ENCODE peak calls at places on chromosomes 4 and X, in six cellular contexts. F, G, P, E, C and R are unnamed samples.

GRCh38 chr4:84971319-84971932 is 4.9 kb upstream of the WDFY3 start:
- DNase-seq in F (peak), G (peak), P (peak), E (no peak), C (no peak), R (no peak)

GRCh38 chr4:7128651-7129050 is 60.8 kb upstream of the GRPEL1 start:
- DNase-seq in F (no peak), G (no peak), P (no peak), E (no peak), C (no peak), R (no peak)

GRCh38 chr4:15410750-15411149 is 17.1 kb upstream of the C1QTNF7 start:
- DNase-seq in F (no peak), G (peak), P (no peak), E (no peak), C (no peak), R (no peak)

GRCh38 chrX:19776753-19777152 is 110.6 kb downstream of the SH3KBP1 start:
- DNase-seq in F (no peak), G (no peak), P (no peak), E (no peak), C (no peak), R (no peak)

GRCh38 chr4:141486375-141486997 is 149.9 kb upstream of the IL15 start:
- DNase-seq in F (no peak), G (no peak), P (no peak), E (no peak), C (no peak), R (no peak)

GRCh38 chrX:37658352-37659030 is 27.1 kb upstream of the XK start:
- DNase-seq in F (no peak), G (no peak), P (no peak), E (no peak), C (no peak), R (no peak)

GRCh38 chrX:123093792-123094191 is 90.3 kb upstream of the GRIA3 start:
- DNase-seq in F (no peak), G (no peak), P (no peak), E (no peak), C (no peak), R (no peak)

GRCh38 chr4:96472103-96472867 is 632.4 kb downstream of the PDHA2 start:
- DNase-seq in F (no peak), G (no peak), P (no peak), E (no peak), C (peak), R (no peak)

GRCh38 chrX:72297953-72298730 is 7.6 kb downstream of the CITED1 start:
- DNase-seq in F (peak), G (peak), P (no peak), E (no peak), C (no peak), R (peak)

GRCh38 chr4:148795156-148795864 is 353.1 kb upstream of the NR3C2 start:
- DNase-seq in F (no peak), G (no peak), P (no peak), E (no peak), C (no peak), R (peak)

GRCh38 chr4:130675262-130675661 is 1579.3 kb downstream of the C4orf33 start:
- DNase-seq in F (no peak), G (peak), P (no peak), E (no peak), C (no peak), R (no peak)

GRCh38 chr4:108168672-108169562 is at the start of gene LEF1:
- DNase-seq in F (no peak), G (peak), P (no peak), E (no peak), C (peak), R (peak)

GRCh38 chrX:38262715-38263620 is 42.3 kb upstream of the SRPX start:
- DNase-seq in F (no peak), G (no peak), P (no peak), E (no peak), C (no peak), R (no peak)

GRCh38 chr4:173214661-173215060 is 46.0 kb downstream of the GALNT7 start:
- DNase-seq in F (no peak), G (no peak), P (no peak), E (no peak), C (no peak), R (no peak)

GRCh38 chr4:80082693-80083092 is 9.7 kb upstream of the ANTXR2 start:
- DNase-seq in F (no peak), G (no peak), P (no peak), E (no peak), C (peak), R (no peak)

GRCh38 chr4:152064753-152065152 is 303.9 kb upstream of the GATB start:
- DNase-seq in F (no peak), G (no peak), P (no peak), E (no peak), C (no peak), R (no peak)

GRCh38 chr4:41882622-41883347 is 52.4 kb upstream of the TMEM33 start:
- DNase-seq in F (peak), G (peak), P (no peak), E (no peak), C (peak), R (peak)

GRCh38 chrX:120768681-120769080 is 107.0 kb downstream of the CT47B1 start:
- DNase-seq in F (no peak), G (no peak), P (no peak), E (no peak), C (no peak), R (no peak)

GRCh38 chrX:78452356-78452755 is 124.9 kb upstream of the CYSLTR1 start:
- DNase-seq in F (no peak), G (no peak), P (no peak), E (no peak), C (no peak), R (no peak)

GRCh38 chrX:35244796-35245508 is 302.4 kb downstream of the FAM47B start:
- DNase-seq in F (no peak), G (no peak), P (no peak), E (no peak), C (no peak), R (no peak)

GRCh38 chr4:72468904-72469502 is 100.0 kb downstream of the ADAMTS3 start:
- DNase-seq in F (peak), G (no peak), P (peak), E (no peak), C (no peak), R (no peak)

GRCh38 chr4:8874896-8875680 is 3.4 kb upstream of the HMX1 start:
- DNase-seq in F (no peak), G (no peak), P (no peak), E (no peak), C (no peak), R (no peak)

GRCh38 chr4:137266511-137266910 is 265.8 kb downstream of the PCDH18 start:
- DNase-seq in F (no peak), G (no peak), P (no peak), E (no peak), C (no peak), R (no peak)

GRCh38 chr4:152478456-152479237 is 57.2 kb downstream of the FBXW7 start:
- DNase-seq in F (no peak), G (peak), P (no peak), E (no peak), C (no peak), R (no peak)

GRCh38 chrX:54495814-54496516 is at the start of gene FGD1:
- DNase-seq in F (peak), G (peak), P (no peak), E (no peak), C (peak), R (peak)

GRCh38 chrX:116379854-116380253 is 56.6 kb upstream of the SLC6A14 start:
- DNase-seq in F (no peak), G (no peak), P (no peak), E (no peak), C (no peak), R (no peak)

GRCh38 chr4:110612631-110613269 is 10.1 kb downstream of the PITX2 start:
- DNase-seq in F (no peak), G (no peak), P (no peak), E (no peak), C (no peak), R (no peak)

GRCh38 chrX:134554291-134554690 is 94.3 kb downstream of the HPRT1 start:
- DNase-seq in F (no peak), G (no peak), P (no peak), E (no peak), C (no peak), R (no peak)

GRCh38 chr4:101501421-101501820 is 154.1 kb upstream of the PPP3CA start:
- DNase-seq in F (no peak), G (no peak), P (no peak), E (no peak), C (no peak), R (no peak)

GRCh38 chr4:149140841-149141240 is 674.8 kb downstream of the IQCM start:
- DNase-seq in F (no peak), G (no peak), P (no peak), E (no peak), C (no peak), R (no peak)

GRCh38 chr4:98786866-98787265 is 128.5 kb upstream of the TSPAN5 start:
- DNase-seq in F (peak), G (no peak), P (no peak), E (no peak), C (no peak), R (no peak)

GRCh38 chrX:135257469-135257868 is 5.6 kb downstream of the ETDA start:
- DNase-seq in F (no peak), G (no peak), P (no peak), E (no peak), C (no peak), R (no peak)

GRCh38 chr4:102403115-102403514 is 57.8 kb upstream of the SLC39A8 start:
- DNase-seq in F (no peak), G (no peak), P (no peak), E (no peak), C (no peak), R (no peak)

DNA sequence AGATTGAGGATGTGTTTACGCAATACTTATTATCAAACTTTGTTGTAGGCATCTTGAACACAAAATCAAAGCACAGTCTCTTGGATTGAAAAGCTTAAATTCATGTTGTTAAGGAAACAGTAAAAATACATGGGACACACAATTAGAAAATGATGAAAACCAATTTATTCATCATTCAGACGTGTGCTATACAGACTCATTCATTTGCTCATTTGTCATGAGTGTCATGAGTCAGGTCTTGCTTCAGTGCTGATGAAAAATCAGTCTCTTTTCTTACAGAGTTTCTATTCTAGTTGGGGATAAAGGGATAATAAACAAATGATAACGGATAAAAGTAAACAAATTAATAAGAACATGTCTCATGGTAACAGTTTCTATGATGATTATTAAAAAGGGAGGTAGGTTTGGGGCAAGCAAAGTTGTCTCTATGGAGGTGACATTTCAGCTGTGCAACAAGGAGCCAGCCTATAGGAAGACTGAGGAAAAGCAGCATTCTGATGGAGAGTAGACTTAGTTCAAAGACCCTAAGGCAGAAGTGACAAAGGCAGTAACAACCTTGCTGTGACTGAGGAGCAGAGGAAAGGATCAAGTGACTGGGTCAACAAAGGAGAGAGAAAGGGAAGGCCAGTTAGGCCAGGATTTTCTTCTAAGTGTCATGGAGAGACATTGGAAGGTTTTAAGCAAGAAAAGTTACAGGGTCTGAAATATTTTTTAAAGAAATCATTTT is 224.0 kb upstream of the HHIP start:
- DNase-seq in F (no peak), G (no peak), P (no peak), E (no peak), C (no peak), R (no peak)
- TF ChIP-seq MAX in F (no peak), G (no peak), P (no peak), E (no peak), C (no peak), R (no peak)

DNA sequence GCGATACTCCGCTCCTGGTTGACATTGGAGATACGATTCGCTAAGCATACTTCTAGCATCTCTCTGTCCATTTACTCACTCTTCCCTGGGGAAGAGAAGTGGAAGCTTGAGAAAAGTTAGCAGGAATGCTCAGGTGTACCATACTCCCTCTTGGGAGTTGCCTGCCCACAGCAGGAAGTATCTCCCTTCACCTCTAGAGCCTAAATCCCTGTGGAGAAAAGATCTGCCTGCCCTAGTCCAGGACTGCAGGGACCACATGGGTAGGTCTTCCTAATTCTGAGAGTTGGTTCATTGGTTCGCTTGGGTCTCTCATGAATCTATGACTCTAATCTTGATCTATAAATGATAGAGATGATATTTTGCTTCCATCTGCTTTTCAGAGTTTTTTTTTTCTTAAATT is 26.3 kb upstream of the MAPK10 start:
- DNase-seq in F (no peak), G (no peak), P (no peak), E (no peak), C (no peak), R (no peak)
- TF ChIP-seq MAX in F (no peak), G (no peak), P (no peak), E (no peak), C (no peak), R (no peak)

GRCh38 chr4:112522389-112522788 is 6.4 kb upstream of the NEUROG2 start:
- DNase-seq in F (no peak), G (no peak), P (no peak), E (no peak), C (no peak), R (no peak)

GRCh38 chr4:112521123-112522116 is 5.4 kb upstream of the NEUROG2 start:
- DNase-seq in F (no peak), G (no peak), P (no peak), E (no peak), C (no peak), R (peak)

GRCh38 chr4:112526061-112526460 is 10.1 kb upstream of the NEUROG2 start:
- DNase-seq in F (no peak), G (no peak), P (no peak), E (no peak), C (no peak), R (no peak)

GRCh38 chr4:112523008-112523440 is 7.0 kb upstream of the NEUROG2 start:
- DNase-seq in F (peak), G (no peak), P (no peak), E (no peak), C (peak), R (peak)

DNA sequence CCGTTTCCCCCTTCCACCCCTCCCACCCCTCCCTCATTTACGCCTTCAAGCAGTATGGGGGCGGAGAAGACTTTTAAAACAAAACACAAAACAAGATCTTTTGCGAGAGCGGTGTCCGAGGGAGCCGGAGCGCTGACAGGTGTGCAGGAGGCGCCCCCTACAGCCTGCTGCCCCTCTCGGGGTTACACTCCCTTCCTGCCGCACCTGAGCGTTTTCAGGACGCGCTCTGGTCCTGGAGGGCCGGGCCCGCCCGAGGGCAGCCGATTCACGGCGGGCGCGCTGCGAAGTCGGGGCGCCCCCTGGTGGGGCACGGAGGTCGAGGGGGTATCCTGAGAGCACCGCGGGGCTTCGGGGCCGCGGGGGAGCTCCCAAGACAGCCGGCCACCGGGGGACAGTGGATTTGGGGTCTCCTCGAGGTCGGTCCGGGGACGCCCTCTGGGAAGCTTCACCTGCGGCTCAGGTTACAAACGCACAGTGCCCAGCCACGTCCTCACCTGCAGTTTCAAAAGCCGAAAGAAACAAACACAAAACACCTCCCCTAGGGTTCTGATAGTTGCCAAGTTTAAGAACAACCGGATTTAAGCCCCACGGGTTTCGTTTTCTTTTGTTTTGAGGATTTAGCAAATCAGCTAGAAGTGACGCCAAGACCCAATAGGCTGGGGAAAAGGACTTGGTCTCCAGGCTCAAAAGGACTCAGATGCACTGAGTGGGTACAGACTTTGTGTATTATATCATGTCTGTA is 8.0 kb upstream of the NEUROG2 start:
- DNase-seq in F (peak), G (peak), P (peak), E (no peak), C (peak), R (peak)
- TF ChIP-seq MAX in F (no peak), G (no peak), P (no peak), E (no peak), C (no peak), R (peak)

DNA sequence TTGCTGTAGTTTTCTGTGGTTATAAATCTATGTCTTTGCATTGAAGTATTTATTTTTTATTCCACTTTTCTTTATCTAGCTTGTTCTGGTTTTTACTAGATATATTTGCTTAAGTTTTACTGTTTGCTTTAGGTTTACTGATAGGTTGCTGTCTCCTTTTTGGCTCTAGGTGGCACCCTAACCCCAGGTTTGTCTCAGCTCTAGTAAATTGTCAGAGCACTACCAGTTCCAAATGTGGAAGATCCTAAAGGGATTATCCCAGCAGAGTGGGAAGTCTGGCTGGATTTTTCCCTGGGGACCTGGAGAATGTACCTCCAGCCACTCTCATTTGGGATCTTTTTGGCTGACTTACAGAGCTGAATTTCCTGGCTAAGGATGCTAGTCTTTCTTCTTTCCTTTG is 106.1 kb downstream of the PBDC1 start:
- DNase-seq in F (peak), G (peak), P (peak), E (peak), C (peak), R (peak)
- TF ChIP-seq MAX in F (no peak), G (no peak), P (no peak), E (no peak), C (no peak), R (no peak)

GRCh38 chr4:105822061-105822460 is 73.2 kb upstream of the NPNT start:
- DNase-seq in F (no peak), G (no peak), P (no peak), E (no peak), C (no peak), R (no peak)
- TF ChIP-seq MAX in F (no peak), G (no peak), P (no peak), E (no peak), C (no peak), R (no peak)

GRCh38 chr4:177441803-177442622 is at the start of gene AGA:
- DNase-seq in F (peak), G (peak), P (peak), E (peak), C (peak), R (peak)

GRCh38 chr4:177434667-177435066 is 7.6 kb downstream of the AGA start:
- DNase-seq in F (no peak), G (no peak), P (no peak), E (no peak), C (no peak), R (no peak)

GRCh38 chr4:177441061-177441802 is 1.0 kb downstream of the AGA start:
- DNase-seq in F (peak), G (peak), P (no peak), E (peak), C (peak), R (no peak)

DNA sequence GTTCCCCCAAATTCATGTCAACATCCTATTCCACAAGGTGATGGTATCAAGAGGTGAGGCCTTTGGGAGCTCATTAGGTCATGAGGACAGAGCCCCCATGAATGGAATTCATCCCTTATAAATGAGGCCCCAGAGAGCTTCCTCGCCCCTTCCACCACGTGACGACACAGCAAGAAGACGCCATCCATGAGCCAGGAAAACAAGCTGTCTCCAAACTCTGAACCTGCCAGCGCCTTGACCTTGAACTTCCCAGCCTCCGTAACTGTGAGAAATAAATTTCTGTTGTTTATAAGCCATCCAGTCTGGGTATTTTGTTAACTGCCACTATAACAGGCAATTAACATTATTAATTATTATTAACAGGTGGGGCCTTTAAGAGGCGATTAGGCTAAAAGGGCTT is 5.8 kb downstream of the AGA start:
- DNase-seq in F (no peak), G (no peak), P (no peak), E (no peak), C (no peak), R (no peak)
- TF ChIP-seq MAX in F (no peak), G (no peak), P (no peak), E (no peak), C (no peak), R (no peak)

DNA sequence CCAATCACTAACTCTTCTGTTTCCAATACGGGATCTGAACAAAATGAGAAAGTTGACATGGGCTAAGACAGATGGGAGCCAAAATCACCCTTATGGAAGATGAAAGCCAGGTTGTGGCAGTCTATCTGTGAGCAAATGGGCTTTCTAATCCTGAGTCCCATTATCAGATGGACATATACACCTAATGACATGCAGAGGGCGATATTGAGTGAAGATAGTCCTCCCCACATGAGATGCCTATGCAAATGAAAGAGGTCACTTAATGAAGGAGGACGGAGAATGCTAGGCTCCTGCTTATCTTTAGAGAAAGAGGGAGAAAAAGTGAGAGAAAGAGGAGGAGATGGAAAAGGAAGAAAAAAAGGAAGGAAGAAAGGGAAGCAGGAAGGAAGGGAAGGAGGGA is 547.5 kb downstream of the NLGN4X start:
- DNase-seq in F (no peak), G (peak), P (no peak), E (no peak), C (no peak), R (no peak)
- TF ChIP-seq MAX in F (no peak), G (no peak), P (no peak), E (no peak), C (no peak), R (no peak)

GRCh38 chr4:119099227-119099910 is 36.3 kb upstream of the MYOZ2 start:
- DNase-seq in F (no peak), G (peak), P (no peak), E (no peak), C (no peak), R (no peak)
- TF ChIP-seq MAX in F (no peak), G (peak), P (no peak), E (no peak), C (no peak), R (no peak)